ENCODE peak calls at places on chromosomes 12 and 14, in nine cellular contexts. C is Panc1, F is GM23338, O is HepG2, T is HCT116, G is A549, K is HL-60, V is K562, L is GM12878. I is an unnamed sample.

GRCh38 chr12:65903680-65904403 is 79.6 kb downstream of the HMGA2 start:
- DNase-seq in G (no peak), O (no peak), F (no peak), T (no peak), L (no peak), V (no peak), K (no peak), C (no peak), I (no peak)

GRCh38 chr12:5452569-5452968 is 20.7 kb downstream of the NTF3 start:
- DNase-seq in L (no peak), O (no peak), K (no peak), G (no peak), V (no peak), T (no peak), F (no peak), C (no peak), I (no peak)

GRCh38 chr12:58860050-58860787 is 60.1 kb downstream of the LRIG3 start:
- DNase-seq in G (no peak), T (no peak), C (no peak), L (no peak), F (no peak), O (peak), V (no peak), K (no peak), I (no peak)

GRCh38 chr12:96164951-96165858 is 29.0 kb upstream of the ELK3 start:
- DNase-seq in G (no peak), V (no peak), L (no peak), F (no peak), C (no peak), K (no peak), O (no peak), T (no peak), I (peak)

GRCh38 chr14:77601846-77602609 is 14.4 kb downstream of the SPTLC2 start:
- DNase-seq in G (no peak), K (no peak), V (no peak), L (no peak), O (no peak), F (no peak), T (no peak), C (no peak), I (no peak)

GRCh38 chr12:89838846-89839245 is 130.2 kb upstream of the ATP2B1 start:
- DNase-seq in V (no peak), O (no peak), F (no peak), L (no peak), K (no peak), G (no peak), T (no peak), C (no peak), I (no peak)

GRCh38 chr14:96255501-96256366 is at the start of gene BDKRB1:
- DNase-seq in V (no peak), F (no peak), K (no peak), G (no peak), T (no peak), L (no peak), O (no peak), C (no peak), I (no peak)

GRCh38 chr12:132188451-132189298 is 44.4 kb downstream of the NOC4L start:
- DNase-seq in V (no peak), L (no peak), T (no peak), O (no peak), C (no peak), F (peak), K (no peak), G (no peak), I (no peak)

GRCh38 chr14:43001729-43002128 is 1395.1 kb downstream of the LRFN5 start:
- DNase-seq in L (no peak), F (peak), G (no peak), O (no peak), K (no peak), C (no peak), V (no peak), T (no peak), I (no peak)

GRCh38 chr14:33515899-33516298 is 435.0 kb downstream of the EGLN3 start:
- DNase-seq in C (no peak), V (no peak), G (no peak), L (no peak), K (no peak), T (no peak), O (no peak), F (no peak), I (no peak)

GRCh38 chr12:65335021-65335714 is 56.7 kb downstream of the MSRB3 start:
- DNase-seq in G (peak), K (no peak), C (no peak), F (no peak), T (peak), L (no peak), O (peak), V (no peak), I (peak)

GRCh38 chr12:78726854-78727253 is 137.7 kb upstream of the SYT1 start:
- DNase-seq in O (no peak), L (no peak), F (no peak), K (no peak), G (no peak), T (no peak), V (no peak), C (no peak), I (no peak)

GRCh38 chr14:74574092-74574438 is 38.0 kb downstream of the LTBP2 start:
- DNase-seq in V (no peak), O (no peak), L (no peak), F (no peak), G (no peak), T (no peak), K (no peak), C (no peak), I (no peak)

GRCh38 chr12:53299101-53299453 is 418 bp upstream of the MYG1 start:
- DNase-seq in G (peak), C (no peak), V (peak), K (peak), O (peak), F (no peak), T (peak), L (no peak), I (no peak)

GRCh38 chr12:6226002-6226700 is 26.0 kb downstream of the CD9 start:
- DNase-seq in K (no peak), L (no peak), G (no peak), T (no peak), F (no peak), C (no peak), V (no peak), O (peak), I (no peak)

GRCh38 chr14:56846970-56847928 is 37.0 kb upstream of the OTX2 start:
- DNase-seq in T (no peak), O (no peak), C (no peak), G (no peak), V (no peak), F (peak), L (no peak), K (no peak), I (no peak)

GRCh38 chr12:32454075-32454474 is 54.7 kb downstream of the FGD4 start:
- DNase-seq in V (no peak), G (peak), F (peak), K (no peak), L (no peak), O (no peak), T (peak), C (no peak), I (no peak)

GRCh38 chr12:30887226-30887625 is 39.3 kb upstream of the TSPAN11 start:
- DNase-seq in C (no peak), L (no peak), K (no peak), T (no peak), G (no peak), O (no peak), V (no peak), F (no peak), I (no peak)

GRCh38 chr12:22518067-22518719 is 26.1 kb downstream of the C2CD5 start:
- DNase-seq in K (no peak), L (no peak), G (peak), F (no peak), T (no peak), O (no peak), V (no peak), C (no peak), I (no peak)

GRCh38 chr12:121468451-121468850 is 68.5 kb downstream of the RNF34 start:
- DNase-seq in O (no peak), T (no peak), F (no peak), K (no peak), C (no peak), L (no peak), G (no peak), V (no peak), I (no peak)

GRCh38 chr14:24150993-24151392 is 3.7 kb downstream of the RNF31 start:
- DNase-seq in C (no peak), G (no peak), T (no peak), O (no peak), L (no peak), F (no peak), V (no peak), K (no peak), I (no peak)

GRCh38 chr14:29310210-29310609 is 543.6 kb downstream of the FOXG1 start:
- DNase-seq in V (no peak), G (no peak), T (no peak), L (no peak), O (no peak), C (no peak), K (no peak), F (no peak), I (no peak)

GRCh38 chr12:69929531-69929930 is 104.5 kb downstream of the MYRFL start:
- DNase-seq in G (no peak), T (no peak), L (no peak), O (no peak), F (no peak), V (no peak), C (no peak), K (no peak), I (no peak)

GRCh38 chr14:24280797-24281460 is 9.5 kb upstream of the RABGGTA start:
- DNase-seq in G (no peak), F (no peak), C (no peak), O (no peak), L (no peak), V (no peak), T (no peak), K (no peak), I (no peak)

GRCh38 chr14:20626274-20626673 is 15.2 kb downstream of the OR6S1 start:
- DNase-seq in V (no peak), L (no peak), G (no peak), O (no peak), K (no peak), F (no peak), C (no peak), T (no peak), I (no peak)

GRCh38 chr12:47739959-47740358 is 14.7 kb upstream of the ENDOU start:
- DNase-seq in L (no peak), F (no peak), G (no peak), O (peak), K (no peak), V (peak), T (no peak), C (no peak), I (no peak)

GRCh38 chr12:65602579-65603295 is 221.5 kb upstream of the HMGA2 start:
- DNase-seq in F (peak), O (peak), L (no peak), V (peak), G (peak), T (peak), K (peak), C (peak), I (peak)

GRCh38 chr14:69088523-69089445 is 64.1 kb downstream of the DCAF5 start:
- DNase-seq in K (no peak), C (no peak), T (no peak), O (no peak), L (no peak), G (no peak), V (no peak), F (no peak), I (peak)

GRCh38 chr14:59123526-59123925 is 64.9 kb upstream of the DAAM1 start:
- DNase-seq in C (no peak), T (no peak), O (no peak), K (no peak), G (no peak), V (no peak), F (no peak), L (no peak), I (no peak)

GRCh38 chr12:107318804-107319535 is 225.6 kb upstream of the CRY1 start:
- DNase-seq in C (no peak), O (no peak), V (no peak), K (peak), L (no peak), T (no peak), G (peak), F (peak), I (peak)

GRCh38 chr12:123905319-123905925 is 67.2 kb downstream of the CCDC92 start:
- DNase-seq in C (peak), G (peak), F (peak), K (peak), L (peak), O (peak), V (peak), T (peak), I (peak)

DNA sequence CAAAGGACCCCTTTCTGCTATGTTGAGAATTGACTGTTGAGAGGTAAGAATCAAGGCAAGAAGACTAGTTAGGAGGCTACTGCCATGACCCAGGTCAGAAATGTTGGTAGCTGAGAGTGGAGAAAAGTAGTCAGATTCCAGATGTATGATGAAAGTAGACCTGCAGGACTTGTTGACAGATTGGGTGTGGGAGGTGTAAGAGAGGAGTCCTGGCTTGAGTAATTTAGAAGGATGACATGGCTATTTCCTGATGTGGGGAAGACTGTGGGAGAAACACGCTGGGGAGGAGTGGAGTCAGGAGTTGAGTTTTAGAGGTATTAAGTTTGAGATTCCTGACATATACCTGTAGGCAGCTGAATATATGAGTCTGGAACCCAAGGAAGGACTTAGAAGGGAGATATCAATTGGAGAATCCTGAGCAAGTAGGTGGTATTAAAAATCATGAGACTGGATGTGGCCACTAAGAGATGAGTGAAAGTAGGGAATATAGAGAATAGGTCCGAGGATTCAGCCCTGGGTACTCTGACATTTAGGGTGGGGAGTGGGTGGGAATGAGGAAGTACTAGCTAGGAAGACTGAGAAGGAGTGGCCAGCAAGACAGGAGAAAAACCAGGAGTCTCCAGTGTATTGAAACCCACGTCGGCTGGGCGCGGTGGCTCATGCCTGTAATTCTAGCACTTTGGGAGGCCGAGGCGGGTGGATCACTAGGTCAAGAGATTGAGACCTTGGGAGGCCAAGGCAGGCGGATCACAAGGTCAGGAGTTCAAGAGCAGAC is 12.6 kb upstream of the DDX47 start:
- DNase-seq in T (no peak), K (no peak), O (no peak), V (peak), F (no peak), C (no peak), L (no peak), G (peak), I (no peak)
- TF ChIP-seq REST in T (no peak), K (no peak), O (no peak), V (no peak), F (no peak), C (no peak), L (no peak), G (no peak), I (no peak)

GRCh38 chr12:26091837-26092236 is 33.0 kb downstream of the BHLHE41 start:
- DNase-seq in T (no peak), F (peak), O (no peak), G (no peak), V (no peak), C (no peak), L (no peak), K (no peak), I (peak)

GRCh38 chr12:26100966-26101744 is 23.7 kb downstream of the BHLHE41 start:
- DNase-seq in G (no peak), K (no peak), O (no peak), F (no peak), C (no peak), L (no peak), V (no peak), T (no peak), I (no peak)

GRCh38 chr12:26101833-26102232 is 23.0 kb downstream of the BHLHE41 start:
- DNase-seq in C (no peak), G (no peak), K (no peak), T (no peak), L (no peak), V (no peak), O (no peak), F (no peak), I (no peak)

GRCh38 chr12:26092706-26093105 is 32.1 kb downstream of the BHLHE41 start:
- DNase-seq in K (no peak), F (no peak), T (no peak), O (no peak), C (no peak), L (no peak), G (no peak), V (no peak), I (no peak)

DNA sequence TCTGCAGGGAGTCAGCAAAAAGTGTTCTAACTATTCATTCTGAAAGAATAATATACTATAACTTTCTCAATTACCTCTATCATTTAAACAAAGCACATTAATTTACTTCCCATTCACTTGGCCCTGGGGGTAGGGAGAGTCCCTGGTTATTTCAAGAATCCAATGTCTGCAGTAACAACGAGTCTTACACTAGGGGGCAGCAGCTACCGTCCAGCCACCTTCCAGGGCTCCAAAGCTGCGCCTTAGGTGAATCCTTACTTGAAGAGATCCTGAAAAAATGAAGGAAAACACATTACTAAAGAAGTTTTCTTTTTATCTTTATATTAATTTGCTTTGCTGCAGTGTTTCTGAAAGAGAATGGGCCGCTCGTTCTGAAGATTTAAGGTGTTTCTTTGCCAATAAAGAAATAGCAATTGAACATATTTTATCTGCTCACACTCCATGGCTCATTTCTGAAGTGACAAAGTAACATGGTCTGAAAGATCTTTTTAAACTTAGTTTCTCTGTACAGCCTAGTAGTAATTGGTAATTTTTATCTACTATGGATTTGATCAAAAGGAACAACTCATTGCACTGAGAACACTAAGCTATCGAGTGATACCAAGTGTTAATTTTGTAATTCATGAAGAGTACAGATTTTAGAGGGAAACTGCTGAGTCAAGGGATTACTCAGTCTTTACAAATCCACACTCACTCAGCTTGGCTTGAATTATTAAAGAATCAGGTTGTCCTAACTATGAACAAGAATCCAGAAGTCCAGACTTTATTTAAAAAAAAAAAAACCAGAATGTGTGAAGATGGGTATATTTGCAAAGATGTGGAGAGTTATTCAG is 27.6 kb downstream of the BHLHE41 start:
- DNase-seq in K (peak), L (no peak), C (peak), O (peak), V (peak), F (peak), G (peak), T (peak), I (peak)
- TF ChIP-seq REST in K (no peak), L (no peak), C (no peak), O (no peak), V (no peak), F (no peak), G (no peak), T (no peak), I (no peak)

GRCh38 chr12:113240395-113240794 is 19.1 kb downstream of the TPCN1 start:
- DNase-seq in O (no peak), T (no peak), K (no peak), G (no peak), L (no peak), V (no peak), F (no peak), C (no peak), I (no peak)

GRCh38 chr12:113242560-113242959 is 21.3 kb downstream of the TPCN1 start:
- DNase-seq in T (no peak), V (no peak), F (no peak), L (no peak), G (no peak), K (no peak), C (no peak), O (no peak), I (no peak)

GRCh38 chr12:113239811-113240331 is 18.6 kb downstream of the TPCN1 start:
- DNase-seq in F (no peak), G (no peak), O (no peak), T (no peak), C (no peak), K (no peak), L (no peak), V (no peak), I (no peak)

GRCh38 chr12:113242018-113242418 is 20.8 kb downstream of the TPCN1 start:
- DNase-seq in C (peak), V (no peak), K (peak), L (no peak), O (no peak), G (no peak), T (no peak), F (no peak), I (no peak)

DNA sequence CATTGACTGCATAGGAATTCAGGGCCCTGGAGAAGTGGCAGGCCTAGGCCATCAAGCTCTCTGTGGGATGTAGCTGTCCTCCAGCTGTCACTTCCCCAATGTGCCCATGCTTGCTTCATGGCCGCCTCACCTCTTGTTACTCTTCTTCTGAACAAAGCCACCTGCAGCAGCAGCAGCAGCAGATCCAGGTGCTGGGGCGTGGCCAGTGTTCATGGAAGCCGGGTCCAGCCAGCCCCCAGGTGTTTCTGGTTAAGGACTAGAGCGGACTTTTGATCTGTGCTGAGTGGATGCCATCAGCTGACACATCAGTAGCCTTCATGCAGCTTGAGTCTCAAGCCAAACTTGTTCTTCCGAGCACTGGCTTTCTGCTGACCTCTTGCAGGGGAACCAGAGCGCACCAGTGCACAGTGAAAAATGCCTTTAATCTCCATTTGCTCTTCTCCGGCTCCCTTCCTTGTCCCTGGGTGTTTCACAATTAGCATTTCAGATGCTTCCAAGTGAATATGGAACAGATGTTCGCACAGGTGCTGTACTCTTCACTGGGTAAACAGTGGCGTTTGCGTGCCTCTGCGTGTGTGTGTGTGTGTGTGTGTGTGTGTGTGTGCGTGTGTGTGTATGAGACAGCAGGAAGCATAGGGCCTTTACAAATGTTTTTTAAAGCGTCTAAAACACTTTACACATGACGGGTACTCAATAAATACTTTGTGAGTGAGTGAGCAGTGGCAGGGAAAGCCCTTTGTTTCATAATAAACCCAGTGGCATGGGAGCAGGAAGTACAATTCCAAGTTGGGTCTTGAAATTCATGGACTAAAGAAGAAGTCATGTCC is 20.1 kb downstream of the TPCN1 start:
- DNase-seq in K (peak), F (no peak), T (no peak), V (no peak), L (no peak), C (peak), G (peak), O (peak), I (no peak)
- TF ChIP-seq REST in K (no peak), F (no peak), T (no peak), V (no peak), L (no peak), C (no peak), G (no peak), O (no peak), I (no peak)

DNA sequence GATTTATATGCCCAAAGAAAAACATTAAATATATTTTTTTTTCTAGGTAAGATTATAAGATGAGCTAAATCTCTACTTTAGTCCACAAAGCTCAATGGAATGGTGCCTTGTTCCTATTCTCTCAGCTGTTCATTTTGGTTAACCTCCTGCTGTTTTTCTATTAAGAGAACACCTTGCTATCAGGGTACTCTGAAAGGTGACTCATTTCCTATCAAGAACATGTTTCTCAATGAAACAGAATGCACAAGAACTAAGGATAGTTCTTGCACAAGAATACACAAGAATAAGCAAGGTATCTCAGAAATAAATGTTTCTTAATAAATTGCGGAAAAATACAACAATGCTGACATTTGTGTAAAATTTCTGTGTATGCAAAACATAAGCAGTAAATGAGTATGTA is 14.1 kb downstream of the ABCD2 start:
- DNase-seq in G (no peak), T (peak), V (no peak), F (no peak), K (no peak), O (no peak), C (no peak), L (no peak), I (no peak)
- TF ChIP-seq REST in G (no peak), T (no peak), V (no peak), F (no peak), K (no peak), O (no peak), C (no peak), L (no peak), I (no peak)

I was measured in SK-N-SH.